ENCODE peak calls at places on chromosomes 3 and 15, in five cellular contexts. N is RWPE2, P is heart right ventricle, F is BJ, D is fibroblast of mammary gland. K is an unnamed sample.

GRCh38 chr3:39118931-39119660 is 11.6 kb downstream of the TTC21A start:
- DNase-seq in D (no peak), N (no peak), F (no peak), P (no peak), K (no peak)

GRCh38 chr3:134239538-134239937 is 11.1 kb downstream of the RYK start:
- DNase-seq in N (no peak), P (no peak), D (peak), F (no peak), K (peak)

GRCh38 chr3:150840733-150841515 is 64.3 kb downstream of the MINDY4B start:
- DNase-seq in F (no peak), D (no peak), N (no peak), P (no peak), K (no peak)

GRCh38 chr3:186978712-186979111 is 48.4 kb downstream of the ST6GAL1 start:
- DNase-seq in F (no peak), D (no peak), P (no peak), N (no peak), K (no peak)

GRCh38 chr3:36871379-36872126 is 73.3 kb downstream of the TRANK1 start:
- DNase-seq in P (no peak), F (no peak), D (no peak), N (no peak), K (no peak)

GRCh38 chr15:85329561-85330421 is 50.6 kb upstream of the AKAP13 start:
- DNase-seq in D (peak), P (no peak), N (no peak), F (no peak), K (peak)

GRCh38 chr3:11131371-11131770 is 22.9 kb upstream of the HRH1 start:
- DNase-seq in F (no peak), D (no peak), N (no peak), P (no peak), K (no peak)

GRCh38 chr15:92832992-92833438 is 67.1 kb upstream of the CHD2 start:
- DNase-seq in N (no peak), P (peak), F (no peak), D (no peak), K (no peak)

GRCh38 chr3:144462337-144462736 is 490.7 kb downstream of the DIPK2A start:
- DNase-seq in D (no peak), F (no peak), P (no peak), N (no peak), K (no peak)

GRCh38 chr15:90037510-90037860 is 36.4 kb downstream of the ZNF710 start:
- DNase-seq in P (no peak), D (peak), F (no peak), N (no peak), K (peak)

GRCh38 chr3:183038221-183038620 is 57.9 kb upstream of the DCUN1D1 start:
- DNase-seq in N (no peak), P (no peak), D (no peak), F (no peak), K (no peak)

GRCh38 chr15:28112962-28113361 is 13.8 kb upstream of the OCA2 start:
- DNase-seq in N (no peak), D (no peak), F (no peak), P (no peak), K (no peak)

GRCh38 chr3:22922317-22922716 is 280.8 kb upstream of the UBE2E2 start:
- DNase-seq in D (peak), N (no peak), P (no peak), F (no peak), K (peak)

GRCh38 chr3:48662753-48663488 is at the start of gene CELSR3:
- DNase-seq in F (peak), D (peak), N (peak), P (peak), K (peak)

GRCh38 chr3:48662140-48662752 is 440 bp downstream of the CELSR3 start:
- DNase-seq in F (no peak), D (no peak), N (no peak), P (no peak), K (no peak)

GRCh38 chr3:48664929-48665328 is 2.2 kb upstream of the CELSR3 start:
- DNase-seq in D (no peak), F (no peak), N (no peak), P (no peak), K (no peak)

GRCh38 chr3:48663489-48664312 is 1.0 kb upstream of the CELSR3 start:
- DNase-seq in P (peak), D (peak), F (peak), N (peak), K (peak)

DNA sequence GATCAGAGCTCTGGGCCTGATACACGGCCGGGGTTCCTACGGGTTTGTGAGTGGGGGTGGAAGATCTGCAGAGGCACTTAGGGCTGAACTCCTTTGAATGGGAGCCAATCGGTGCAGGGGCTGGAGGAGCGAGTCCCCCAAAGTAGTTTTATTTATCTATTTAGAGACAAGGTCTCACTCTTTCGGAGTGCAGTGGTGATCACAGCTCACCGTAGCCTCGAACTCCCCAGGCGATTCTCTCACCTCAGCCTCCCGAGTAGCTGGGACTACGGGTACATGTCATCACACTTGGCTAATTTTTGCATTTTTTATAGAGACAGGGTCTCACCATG is 1.6 kb upstream of the CELSR3 start:
- DNase-seq in P (no peak), D (no peak), N (no peak), F (no peak), K (no peak)
- TF ChIP-seq CTCF in P (no peak), D (no peak), N (peak), F (no peak), K (no peak)

DNA sequence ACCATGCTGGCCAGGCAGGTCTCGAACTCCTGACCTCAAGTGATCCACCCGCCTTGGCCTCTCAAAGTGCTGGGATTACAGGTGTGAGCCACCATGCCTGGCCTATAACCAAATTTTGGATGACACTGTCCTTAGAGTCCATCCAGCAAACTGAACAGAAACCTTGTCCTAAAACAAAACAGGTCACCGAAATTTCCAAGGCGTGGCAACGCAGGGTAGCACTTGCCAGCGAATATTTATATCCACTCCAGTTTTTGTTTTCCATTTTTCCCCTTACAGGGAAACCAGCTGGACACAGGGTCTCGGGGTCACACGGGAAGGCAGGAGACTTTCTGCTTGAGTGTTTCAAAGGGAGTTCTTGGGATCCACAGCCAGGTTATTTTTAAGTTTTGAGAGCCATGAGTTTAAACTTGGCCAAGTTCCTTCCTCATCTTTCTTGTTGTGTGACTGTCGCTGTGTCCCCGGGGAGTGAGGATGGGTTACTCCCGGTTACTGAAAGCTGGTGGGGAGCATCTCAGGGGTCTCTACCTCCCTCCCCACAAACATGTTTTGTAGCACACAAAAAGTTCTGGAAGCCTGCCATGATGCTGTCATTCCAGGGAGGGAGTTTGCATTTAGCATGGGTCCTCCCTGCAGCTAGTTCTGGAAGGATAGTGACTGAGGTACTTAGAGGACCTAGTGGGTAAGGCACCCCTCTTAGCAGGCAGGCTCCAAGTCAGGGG is 12.6 kb downstream of the LIMD1 start:
- DNase-seq in F (no peak), N (no peak), D (peak), P (peak), K (peak)
- H3K4me3 ChIP-seq in F (no peak), N (no peak), D (no peak), P (no peak), K (no peak)

GRCh38 chr3:45225465-45226205 is 452 bp downstream of the TMEM158 start:
- DNase-seq in N (no peak), P (no peak), F (no peak), D (no peak), K (peak)
- TF ChIP-seq CTCF in N (peak), P (no peak), F (no peak), D (no peak), K (no peak)

DNA sequence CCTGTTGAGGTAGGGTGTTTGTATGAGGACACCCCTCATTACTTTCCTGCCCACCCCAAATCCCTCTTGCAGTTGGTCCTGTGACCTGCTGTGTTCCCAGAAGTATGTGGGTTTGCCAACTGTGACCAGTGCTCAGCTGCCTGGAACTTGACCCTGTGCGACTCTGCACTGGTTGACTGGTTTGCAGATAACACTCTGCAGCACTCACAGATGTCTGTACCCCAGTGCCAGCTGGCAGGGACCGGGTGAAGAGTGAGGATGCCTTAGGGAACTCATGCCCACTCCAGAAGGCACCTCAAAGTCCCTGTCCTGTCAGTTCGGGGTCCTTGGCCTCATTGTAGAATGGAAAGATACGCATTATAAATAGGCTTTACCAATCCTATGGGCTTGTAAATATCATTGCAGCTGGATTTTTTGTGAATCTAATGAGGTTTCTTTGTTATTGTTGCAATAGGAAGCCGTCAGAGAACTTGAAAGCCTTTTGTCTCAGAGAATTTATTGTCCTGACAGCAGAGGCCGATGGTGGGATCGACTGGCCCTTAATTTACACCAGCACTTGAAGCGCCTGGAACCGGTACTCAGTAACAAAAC is 18.2 kb downstream of the FAN1 start:
- DNase-seq in N (no peak), P (peak), F (no peak), D (no peak), K (no peak)
- H3K4me3 ChIP-seq in N (no peak), P (no peak), F (no peak), D (no peak), K (no peak)

GRCh38 chr3:156448300-156448699 is 106.6 kb downstream of the SSR3 start:
- DNase-seq in D (peak), N (no peak), P (no peak), F (no peak), K (peak)
- TF ChIP-seq CTCF in D (peak), N (peak), P (no peak), F (peak), K (peak)

GRCh38 chr15:52417501-52417900 is 111.2 kb downstream of the MYO5A start:
- DNase-seq in P (no peak), N (no peak), F (no peak), D (peak), K (peak)
- H3K4me3 ChIP-seq in P (no peak), N (no peak), F (no peak), D (no peak), K (no peak)

GRCh38 chr3:139540686-139541085 is 1.1 kb upstream of the RBP1 start:
- DNase-seq in P (no peak), D (no peak), N (no peak), F (no peak), K (no peak)

GRCh38 chr3:139538733-139539132 is 809 bp downstream of the RBP1 start:
- DNase-seq in P (peak), N (no peak), D (peak), F (no peak), K (peak)

GRCh38 chr3:139541156-139541897 is 1.8 kb upstream of the RBP1 start:
- DNase-seq in N (no peak), F (no peak), P (no peak), D (no peak), K (no peak)

GRCh38 chr3:139537795-139538538 is 1.6 kb downstream of the RBP1 start:
- DNase-seq in F (no peak), N (no peak), D (no peak), P (no peak), K (no peak)

GRCh38 chr3:139541898-139542288 is 2.4 kb upstream of the RBP1 start:
- DNase-seq in F (no peak), D (no peak), P (no peak), N (no peak), K (no peak)
- TF ChIP-seq CTCF in F (no peak), D (no peak), P (no peak), N (no peak), K (no peak)

GRCh38 chr3:12289562-12289961 is 692 bp downstream of the PPARG start:
- DNase-seq in F (no peak), D (no peak), P (no peak), N (no peak), K (no peak)
- H3K4me3 ChIP-seq in F (no peak), D (peak), P (peak), N (no peak), K (peak)

DNA sequence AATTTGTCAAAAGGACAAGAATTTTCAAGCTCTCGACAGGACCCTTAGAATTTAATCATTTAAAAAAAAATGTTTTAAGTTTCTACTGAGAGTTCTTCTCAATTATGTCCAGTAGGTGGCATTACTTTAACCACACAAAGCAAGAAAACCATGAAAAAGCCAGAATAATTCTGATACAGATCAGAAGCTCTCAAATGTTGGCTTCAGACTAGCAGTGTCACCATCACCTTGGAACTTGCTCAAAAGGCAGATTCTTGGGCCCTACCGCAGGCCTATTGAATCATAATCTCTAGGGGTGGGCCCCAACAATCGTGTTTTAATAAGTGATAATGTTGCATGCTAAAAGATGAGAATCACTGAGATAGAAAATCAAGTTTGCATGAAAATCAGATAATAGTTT is 99.5 kb upstream of the KCNMB2 start:
- DNase-seq in N (no peak), D (peak), F (peak), P (no peak), K (peak)
- TF ChIP-seq CTCF in N (peak), D (peak), F (peak), P (peak), K (peak)

K was measured in cardiac fibroblast.